ENCODE peak calls at places on chromosome 10, in ten cellular contexts. A is fibroblast of lung; E is CD8-positive, alpha-beta T cell; T is suprapubic skin; Z is hepatocyte; D is DND-41; U is left ventricle myocardium inferior; Q is coronary artery; V is breast epithelium; M is pancreas. I is an unnamed sample.

GRCh38 chr10:57113545-57113944 is 752.5 kb upstream of the ZWINT start:
- DNase-seq in V (no peak), D (no peak), Q (no peak), M (no peak), T (no peak), E (no peak), A (no peak), Z (no peak), U (no peak), I (no peak)

GRCh38 chr10:117652228-117653169 is 110.0 kb downstream of the EMX2 start:
- DNase-seq in Q (no peak), V (no peak), Z (no peak), U (no peak), E (no peak), T (no peak), A (no peak), M (no peak), D (no peak), I (no peak)

GRCh38 chr10:60735244-60735643 is 43.0 kb upstream of the CDK1 start:
- DNase-seq in V (no peak), Q (no peak), Z (no peak), U (no peak), E (no peak), D (no peak), M (no peak), T (no peak), A (no peak), I (no peak)

GRCh38 chr10:69576334-69577011 is 3.3 kb upstream of the NEUROG3 start:
- DNase-seq in M (no peak), Z (no peak), T (no peak), U (no peak), E (no peak), D (no peak), A (no peak), Q (no peak), V (no peak), I (peak; percentile 5)

GRCh38 chr10:62584726-62585125 is 210.6 kb downstream of the ZNF365 start:
- DNase-seq in E (no peak), M (no peak), A (peak; percentile 85), T (no peak), D (no peak), V (no peak), Q (no peak), U (no peak), Z (no peak), I (no peak)

GRCh38 chr10:71838264-71839211 is 12.5 kb downstream of the PSAP start:
- DNase-seq in Z (no peak), U (no peak), E (no peak), M (no peak), V (no peak), D (no peak), A (peak; percentile 60), Q (no peak), T (no peak), I (peak; percentile 29)

GRCh38 chr10:110759523-110759922 is 112.2 kb upstream of the PDCD4 start:
- DNase-seq in T (no peak), V (no peak), Q (no peak), Z (no peak), M (no peak), E (no peak), U (no peak), A (no peak), D (no peak), I (no peak)

GRCh38 chr10:53716156-53716555 is 943.6 kb upstream of the MBL2 start:
- DNase-seq in Q (no peak), A (no peak), M (no peak), V (no peak), T (no peak), E (no peak), U (no peak), D (no peak), Z (no peak), I (no peak)

GRCh38 chr10:31778627-31779026 is 150.0 kb downstream of the ARHGAP12 start:
- DNase-seq in M (no peak), D (no peak), Z (no peak), V (no peak), T (no peak), U (no peak), Q (no peak), E (no peak), A (no peak), I (no peak)

GRCh38 chr10:70810967-70811366 is 4.8 kb upstream of the SGPL1 start:
- DNase-seq in Z (no peak), D (no peak), E (no peak), Q (no peak), V (no peak), A (no peak), M (no peak), U (no peak), T (no peak), I (no peak)

DNA sequence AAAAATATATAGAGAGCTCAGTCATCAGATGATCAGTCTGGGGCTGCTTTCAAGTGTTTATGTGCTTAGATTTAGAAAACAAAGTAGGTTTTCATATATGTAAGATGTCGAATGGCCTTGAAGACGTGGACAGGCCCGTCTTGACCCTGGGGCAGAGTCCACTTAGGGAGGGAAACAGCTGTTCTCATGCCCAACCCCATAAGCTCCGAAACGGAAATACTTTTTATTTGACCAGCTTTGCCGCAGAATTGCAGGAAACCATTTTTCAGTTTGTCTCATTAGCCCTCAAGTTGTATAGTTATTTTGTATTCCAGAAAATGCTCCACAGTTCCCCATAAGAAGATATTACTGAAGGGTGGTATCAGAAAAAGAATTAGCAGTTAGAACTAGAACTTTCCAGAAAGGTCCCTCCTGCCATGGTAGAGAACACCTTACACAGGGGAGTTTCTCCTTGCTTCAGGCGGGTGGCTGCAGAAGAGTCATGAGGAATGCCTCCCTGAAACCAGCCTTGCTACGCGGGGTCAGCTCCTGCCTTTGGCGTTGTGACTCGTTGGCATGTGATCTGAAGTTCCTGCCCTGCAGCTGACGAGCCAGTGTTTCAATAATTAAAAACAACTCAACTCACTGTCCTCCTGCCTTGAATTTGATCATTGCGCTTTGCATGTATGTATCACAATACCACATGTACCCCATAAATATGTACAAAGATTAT is 192.7 kb downstream of the CELF2 start:
- DNase-seq in A (no peak), M (no peak), Z (no peak), E (no peak), U (no peak), T (no peak), Q (no peak), V (no peak), D (no peak), I (no peak)
- H3K27ac ChIP-seq in A (no peak overlapping the region), M (no peak overlapping the region), Z (no peak overlapping the region), E (no peak overlapping the region), U (peak overlapping the region; percentile 58), T (no peak overlapping the region), Q (no peak overlapping the region), V (peak overlapping the region; percentile 21), D (peak overlapping the region; percentile 78), I (no peak overlapping the region)

GRCh38 chr10:78771215-78771614 is 297.6 kb upstream of the ZMIZ1 start:
- DNase-seq in V (no peak), Q (no peak), U (no peak), T (peak; percentile 52), Z (no peak), A (no peak), M (no peak), E (no peak), D (no peak), I (no peak)

GRCh38 chr10:78770167-78771090 is 298.3 kb upstream of the ZMIZ1 start:
- DNase-seq in D (no peak), M (no peak), V (no peak), A (peak; percentile 47), T (peak; percentile 60), Z (no peak), Q (no peak), E (no peak), U (no peak), I (no peak)

GRCh38 chr10:78772986-78773530 is 295.7 kb upstream of the ZMIZ1 start:
- DNase-seq in M (no peak), U (no peak), Z (no peak), D (no peak), Q (no peak), V (no peak), T (peak; percentile 60), A (no peak), E (no peak), I (no peak)

GRCh38 chr10:78772486-78772885 is 296.3 kb upstream of the ZMIZ1 start:
- DNase-seq in M (no peak), U (no peak), Q (no peak), A (no peak), Z (no peak), T (peak; percentile 49), V (no peak), E (no peak), D (no peak), I (no peak)

GRCh38 chr10:78772083-78772482 is 296.7 kb upstream of the ZMIZ1 start:
- DNase-seq in A (no peak), E (no peak), T (peak; percentile 37), V (no peak), Z (no peak), Q (no peak), D (no peak), M (no peak), U (no peak), I (no peak)
- TF ChIP-seq CTCF in A (peak; percentile 3), E (no peak), T (no peak), V (no peak), Z (no peak), Q (no peak), D (no peak), M (no peak), U (no peak), I (peak; percentile 15)

GRCh38 chr10:125164421-125164820 is 4.1 kb upstream of the CTBP2 start:
- DNase-seq in T (peak; percentile 18), M (no peak), E (no peak), A (no peak), Z (no peak), Q (no peak), V (no peak), D (no peak), U (no peak), I (no peak)

GRCh38 chr10:125160856-125161569 is 650 bp upstream of the CTBP2 start:
- DNase-seq in D (peak; percentile 83), Q (peak; percentile 89), U (peak; percentile 78), M (peak; percentile 80), A (peak; percentile 89), Z (peak; percentile 90), T (peak; percentile 90), E (no peak), V (peak; percentile 73), I (peak; percentile 85)

GRCh38 chr10:125161570-125162139 is 1.3 kb upstream of the CTBP2 start:
- DNase-seq in M (peak; percentile 58), A (no peak), T (peak; percentile 81), Z (peak; percentile 53), E (no peak), U (no peak), V (peak; percentile 67), Q (no peak), D (no peak), I (no peak)

GRCh38 chr10:125163803-125164202 is 3.4 kb upstream of the CTBP2 start:
- DNase-seq in U (no peak), M (no peak), D (no peak), A (no peak), Q (no peak), Z (no peak), T (no peak), E (no peak), V (no peak), I (no peak)

GRCh38 chr10:125162181-125162906 is 2.0 kb upstream of the CTBP2 start:
- DNase-seq in D (no peak), V (peak; percentile 74), Z (peak; percentile 56), A (no peak), M (no peak), E (no peak), Q (peak; percentile 71), T (peak; percentile 77), U (no peak), I (no peak)
- H3K4me3 ChIP-seq in D (no peak overlapping the region), V (peak overlapping the region; percentile 91), Z (peak overlapping the region; percentile 74), A (peak overlapping the region; percentile 80), M (no peak overlapping the region), E (no peak overlapping the region), Q (peak overlapping the region; percentile 99), T (peak overlapping the region; percentile 86), U (peak overlapping the region; percentile 93), I (peak overlapping the region; percentile 61)

GRCh38 chr10:13719411-13719810 is 132.6 kb downstream of the PRPF18 start:
- DNase-seq in D (no peak), A (no peak), E (no peak), T (no peak), M (no peak), U (no peak), Q (no peak), Z (no peak), V (no peak), I (no peak)
- H3K27ac ChIP-seq in D (peak overlapping the region; percentile 85), A (peak overlapping the region; percentile 77), E (no peak overlapping the region), T (peak overlapping the region; percentile 92), M (peak overlapping the region; percentile 74), U (peak overlapping the region; percentile 86), Q (no peak overlapping the region), Z (no peak overlapping the region), V (peak overlapping the region; percentile 40), I (no peak overlapping the region)